ENCODE peak calls at places on chromosomes 3 and 15, in five cellular contexts. X is psoas muscle, U is AG04450, S is body of pancreas, N is GM12864. T is an unnamed sample.

GRCh38 chr15:84981711-84982300 is at the start of gene PDE8A:
- DNase-seq in U (no peak), N (no peak), X (peak), S (peak), T (peak)

GRCh38 chr3:195251336-195252065 is 19.5 kb downstream of the XXYLT1 start:
- DNase-seq in N (no peak), S (no peak), X (no peak), U (no peak), T (peak)

GRCh38 chr3:65778966-65779365 is 259.8 kb downstream of the MAGI1 start:
- DNase-seq in U (no peak), S (no peak), X (no peak), N (no peak), T (no peak)

GRCh38 chr3:133746722-133747086 is 511 bp downstream of the TF start:
- DNase-seq in N (no peak), X (no peak), U (no peak), S (no peak), T (no peak)

GRCh38 chr3:61250784-61251173 is 473 bp downstream of the FHIT start:
- DNase-seq in U (no peak), N (peak), X (peak), S (peak), T (peak)

GRCh38 chr15:73052679-73053397 is 575 bp downstream of the NEO1 start:
- DNase-seq in U (no peak), N (no peak), X (peak), S (peak), T (peak)

GRCh38 chr3:50317303-50317702 is 5.2 kb downstream of the HYAL2 start:
- DNase-seq in S (no peak), U (no peak), X (no peak), N (no peak), T (no peak)

GRCh38 chr3:177498037-177498857 is 301.0 kb upstream of the TBL1XR1 start:
- DNase-seq in X (no peak), U (no peak), S (peak), N (no peak), T (no peak)

GRCh38 chr3:53056442-53056841 is 10.6 kb upstream of the SFMBT1 start:
- DNase-seq in S (no peak), U (no peak), N (no peak), X (no peak), T (no peak)

GRCh38 chr15:53759333-53759975 is at the start of gene WDR72:
- DNase-seq in X (no peak), S (peak), N (no peak), U (no peak), T (peak)

GRCh38 chr3:53147903-53148400 is 13.1 kb upstream of the PRKCD start:
- DNase-seq in U (no peak), N (no peak), S (no peak), X (peak), T (no peak)

GRCh38 chr15:49412821-49413220 is 10.2 kb upstream of the FGF7 start:
- DNase-seq in X (no peak), N (no peak), U (no peak), S (no peak), T (no peak)

GRCh38 chr15:73374599-73374998 is 5.8 kb upstream of the HCN4 start:
- DNase-seq in N (no peak), U (no peak), S (no peak), X (no peak), T (no peak)

GRCh38 chr3:177102526-177102925 is 94.8 kb downstream of the TBL1XR1 start:
- DNase-seq in U (no peak), N (no peak), X (no peak), S (no peak), T (no peak)

GRCh38 chr3:138450704-138451424 is 16.4 kb downstream of the ESYT3 start:
- DNase-seq in N (no peak), S (no peak), U (no peak), X (no peak), T (peak)

GRCh38 chr15:34890424-34890823 is 79.1 kb downstream of the AQR start:
- DNase-seq in N (no peak), X (no peak), S (no peak), U (no peak), T (no peak)

GRCh38 chr15:52183562-52184173 is 7.5 kb downstream of the GNB5 start:
- DNase-seq in S (peak), U (no peak), X (no peak), N (no peak), T (no peak)

GRCh38 chr3:61863579-61863978 is 302.2 kb downstream of the PTPRG start:
- DNase-seq in S (no peak), U (no peak), X (no peak), N (no peak), T (no peak)

GRCh38 chr3:70065666-70066253 is 66.2 kb downstream of the SAMMSON start:
- DNase-seq in U (no peak), S (no peak), X (no peak), N (no peak), T (no peak)

GRCh38 chr3:65545429-65545828 is 493.3 kb downstream of the MAGI1 start:
- DNase-seq in N (no peak), U (no peak), X (no peak), S (no peak), T (no peak)

GRCh38 chr3:181713673-181714270 is 2.0 kb downstream of the SOX2 start:
- DNase-seq in S (no peak), N (no peak), X (no peak), U (no peak), T (no peak)

GRCh38 chr3:52299815-52300611 is 12.4 kb downstream of the GLYCTK start:
- DNase-seq in U (no peak), N (no peak), X (no peak), S (peak), T (peak)

GRCh38 chr3:62211675-62212429 is 161.5 kb downstream of the FEZF2 start:
- DNase-seq in N (no peak), U (no peak), X (no peak), S (no peak), T (no peak)

GRCh38 chr3:128060473-128061381 is 8.5 kb downstream of the SEC61A1 start:
- DNase-seq in S (no peak), U (peak), N (no peak), X (no peak), T (no peak)

GRCh38 chr3:189334064-189334920 is 162.5 kb downstream of the TPRG1 start:
- DNase-seq in X (no peak), U (no peak), S (no peak), N (no peak), T (no peak)

GRCh38 chr3:105867690-105868449 is 942 bp downstream of the CBLB start:
- DNase-seq in N (no peak), U (no peak), X (no peak), S (no peak), T (no peak)

GRCh38 chr3:54283470-54283869 is 161.1 kb downstream of the CACNA2D3 start:
- DNase-seq in S (no peak), U (no peak), X (no peak), N (no peak), T (no peak)

GRCh38 chr3:42262525-42262924 is 3.5 kb downstream of the CCK start:
- DNase-seq in X (no peak), S (no peak), N (no peak), U (peak), T (no peak)

GRCh38 chr3:147419731-147420360 is 10.7 kb downstream of the ZIC1 start:
- DNase-seq in U (no peak), N (no peak), S (no peak), X (no peak), T (no peak)

GRCh38 chr3:184590795-184591194 is 29.2 kb downstream of the EPHB3 start:
- DNase-seq in S (no peak), X (no peak), U (no peak), N (no peak), T (no peak)

GRCh38 chr15:22811640-22812039 is 25.2 kb downstream of the NIPA1 start:
- DNase-seq in N (no peak), S (peak), U (no peak), X (no peak), T (no peak)

GRCh38 chr15:85642693-85643058 is 152.0 kb downstream of the KLHL25 start:
- DNase-seq in U (no peak), X (peak), S (peak), N (no peak), T (no peak)

GRCh38 chr15:73964736-73965093 is 27.4 kb downstream of the STOML1 start:
- DNase-seq in N (peak), S (peak), U (peak), X (peak), T (peak)

GRCh38 chr15:63223463-63223862 is 34.1 kb downstream of the RAB8B start:
- DNase-seq in S (no peak), X (no peak), N (no peak), U (no peak), T (no peak)
- TF ChIP-seq CTCF in S (no peak), X (no peak), N (no peak), U (no peak), T (no peak)

DNA sequence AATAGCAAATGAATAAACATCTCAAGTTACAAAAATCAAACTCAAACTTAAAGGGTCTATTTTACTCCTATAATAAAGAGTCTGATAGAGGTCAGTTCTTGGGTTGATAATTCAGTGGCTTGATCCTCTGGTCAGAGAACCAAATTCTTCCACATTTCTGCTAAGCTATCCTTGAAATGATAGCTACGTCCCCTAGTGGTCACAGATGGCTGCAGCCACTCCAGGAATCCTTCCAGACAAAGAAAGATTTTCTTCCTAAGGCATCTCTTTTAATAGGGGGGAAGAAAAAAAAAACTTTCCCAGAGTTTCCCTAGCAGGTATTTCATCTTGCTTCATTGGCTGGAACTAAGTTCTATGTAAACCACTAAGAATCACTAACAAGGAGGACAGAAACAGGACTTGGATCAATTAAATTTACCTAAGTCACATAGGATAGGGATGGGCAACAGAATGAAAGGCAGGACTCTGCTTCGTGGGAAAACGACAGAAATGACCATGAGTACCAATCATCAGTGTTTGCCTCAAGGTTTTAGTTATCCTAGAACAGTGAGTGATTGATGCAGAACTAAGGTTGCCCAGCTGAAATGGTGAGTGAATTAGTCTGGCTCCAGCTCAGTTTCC is 160.7 kb downstream of the STAC start:
- DNase-seq in N (no peak), X (no peak), S (no peak), U (no peak), T (no peak)
- TF ChIP-seq CTCF in N (peak), X (peak), S (peak), U (peak), T (peak)

GRCh38 chr3:121852256-121852655 is 17.2 kb downstream of the EAF2 start:
- DNase-seq in U (no peak), S (no peak), X (no peak), N (no peak), T (no peak)

GRCh38 chr3:121855555-121855954 is 20.5 kb downstream of the EAF2 start:
- DNase-seq in N (no peak), X (no peak), S (no peak), U (no peak), T (no peak)
- TF ChIP-seq CTCF in N (peak), X (no peak), S (peak), U (peak), T (no peak)

GRCh38 chr15:94579261-94579660 is 347.9 kb downstream of the MCTP2 start:
- DNase-seq in N (no peak), U (no peak), X (no peak), S (no peak), T (no peak)

GRCh38 chr15:94580186-94580585 is 348.8 kb downstream of the MCTP2 start:
- DNase-seq in X (no peak), U (no peak), S (no peak), N (no peak), T (no peak)

GRCh38 chr15:94586099-94586498 is 354.7 kb downstream of the MCTP2 start:
- DNase-seq in N (no peak), X (no peak), U (no peak), S (no peak), T (no peak)

GRCh38 chr15:94584833-94585244 is 353.5 kb downstream of the MCTP2 start:
- DNase-seq in S (no peak), X (no peak), N (peak), U (no peak), T (peak)

DNA sequence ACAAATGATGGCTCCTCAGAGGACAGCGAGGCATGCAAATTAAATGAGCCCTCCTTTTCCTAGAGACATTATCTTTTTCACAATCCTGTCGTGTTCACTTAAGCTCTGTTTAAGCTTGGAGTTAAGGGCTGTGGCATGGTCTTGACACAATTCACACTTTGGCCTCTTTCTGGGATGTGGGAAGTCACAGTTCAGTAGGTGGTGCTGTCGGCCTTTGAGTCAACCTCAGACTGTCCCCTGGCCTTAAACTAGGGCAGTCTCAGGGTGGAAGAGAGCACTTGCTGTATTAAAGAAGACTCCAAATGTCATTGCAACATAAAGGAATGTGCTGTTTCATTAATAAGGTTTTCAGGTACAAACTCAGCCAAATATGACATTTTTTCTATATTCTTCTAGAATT is 351.0 kb downstream of the MCTP2 start:
- DNase-seq in U (no peak), X (no peak), N (no peak), S (no peak), T (peak)
- TF ChIP-seq CTCF in U (no peak), X (no peak), N (peak), S (no peak), T (peak)

GRCh38 chr3:47813551-47814177 is 10.7 kb downstream of the DHX30 start:
- DNase-seq in S (no peak), X (no peak), U (no peak), N (no peak), T (peak)

DNA sequence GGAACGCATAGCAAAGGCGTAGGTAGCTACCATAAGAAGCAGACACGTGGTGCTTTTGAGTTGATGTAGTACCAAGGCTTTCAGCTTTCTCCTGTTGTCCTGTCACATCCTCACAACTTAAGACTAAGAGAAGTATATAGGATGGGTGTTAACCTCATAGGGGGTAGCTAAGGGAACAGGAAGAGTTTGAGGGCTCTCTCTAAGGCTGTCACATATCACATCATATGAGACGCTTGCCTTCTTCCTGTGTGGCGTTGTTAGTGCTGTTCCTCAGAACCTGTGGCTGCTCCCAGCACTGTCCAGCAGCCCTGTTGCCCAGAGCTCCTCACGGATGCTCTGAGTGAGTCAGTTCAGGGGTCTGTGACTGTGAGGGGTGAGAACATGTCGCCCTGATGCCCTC is 14.7 kb downstream of the DHX30 start:
- DNase-seq in U (no peak), N (no peak), S (no peak), X (no peak), T (peak)
- TF ChIP-seq CTCF in U (no peak), N (no peak), S (no peak), X (no peak), T (no peak)

GRCh38 chr15:37106490-37107001 is 6.2 kb upstream of the MEIS2 start:
- DNase-seq in S (peak), U (no peak), X (peak), N (no peak), T (no peak)
- TF ChIP-seq CTCF in S (no peak), U (peak), X (no peak), N (peak), T (peak)

GRCh38 chr3:186511702-186512101 is 32.5 kb downstream of the CRYGS start:
- DNase-seq in X (no peak), N (no peak), S (no peak), U (no peak), T (no peak)

GRCh38 chr3:186511245-186511644 is 32.9 kb downstream of the CRYGS start:
- DNase-seq in N (peak), X (no peak), U (no peak), S (no peak), T (peak)

GRCh38 chr3:186512570-186513302 is 31.4 kb downstream of the CRYGS start:
- DNase-seq in N (no peak), X (no peak), S (no peak), U (no peak), T (no peak)

GRCh38 chr3:186509423-186509822 is 34.8 kb downstream of the CRYGS start:
- DNase-seq in X (no peak), U (no peak), N (no peak), S (no peak), T (no peak)

DNA sequence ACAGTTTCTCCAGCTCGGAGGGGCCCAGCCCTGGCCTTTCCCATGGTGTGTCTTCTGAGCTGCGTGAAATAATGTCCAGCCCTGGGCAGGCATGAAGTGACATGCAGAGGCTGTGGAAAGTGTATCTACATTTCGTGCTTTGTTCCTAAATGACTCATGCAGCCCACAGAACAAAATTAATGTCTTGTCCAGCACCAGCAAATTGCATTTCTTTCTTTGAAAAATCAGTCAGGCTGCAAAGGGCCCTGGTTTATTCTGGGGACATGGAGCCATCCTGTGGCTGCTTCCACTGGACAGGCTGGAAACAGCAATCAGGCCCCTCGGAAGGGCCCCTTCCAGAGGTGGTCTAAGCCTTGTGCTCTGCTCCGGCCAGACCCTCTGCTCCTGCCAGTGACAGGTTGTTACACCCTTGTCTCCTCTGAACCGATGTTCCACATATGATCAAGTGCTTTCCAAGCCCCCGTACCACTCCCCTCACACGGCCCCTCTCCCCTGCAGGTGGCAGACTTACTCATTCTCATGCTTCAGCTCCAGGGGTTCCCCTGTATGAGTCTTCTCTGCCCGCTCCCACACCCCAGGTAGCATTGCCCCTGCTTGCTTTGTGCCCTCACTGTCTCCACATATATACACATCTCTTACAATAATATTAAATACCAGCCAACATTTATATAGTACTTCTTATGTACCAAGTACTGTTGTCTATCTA is 33.7 kb downstream of the CRYGS start:
- DNase-seq in X (no peak), U (no peak), N (no peak), S (no peak), T (peak)
- TF ChIP-seq CTCF in X (no peak), U (no peak), N (no peak), S (no peak), T (peak)

GRCh38 chr3:187368765-187369450 is 723 bp downstream of the RTP4 start:
- DNase-seq in S (no peak), X (no peak), N (peak), U (no peak), T (peak)
- TF ChIP-seq CTCF in S (no peak), X (no peak), N (no peak), U (no peak), T (no peak)

GRCh38 chr15:71506946-71507345 is 303.4 kb upstream of the NR2E3 start:
- DNase-seq in N (peak), S (no peak), X (no peak), U (no peak), T (no peak)
- TF ChIP-seq CTCF in N (peak), S (no peak), X (no peak), U (no peak), T (peak)